ENCODE peak calls at places on chromosomes 7 and 10, in ten cellular contexts. J is CD8-positive, alpha-beta memory T cell; W is epithelial cell of esophagus; G is ascending aorta; K is CD4-positive, CD25-positive, alpha-beta regulatory T cell; X is upper lobe of right lung; Z is psoas muscle; R is fibroblast of lung; L is endodermal cell; E is uterus. N is an unnamed sample.

GRCh38 chr10:115250784-115251183 is 157.6 kb downstream of the ATRNL1 start:
- DNase-seq in L (no peak), E (no peak), R (no peak), J (no peak), W (no peak), K (no peak), G (no peak), X (no peak), Z (no peak), N (no peak)

GRCh38 chr7:148911626-148912025 is 27.5 kb upstream of the EZH2 start:
- DNase-seq in E (no peak), X (no peak), L (no peak), G (no peak), Z (no peak), J (no peak), K (no peak), R (no peak), W (peak), N (no peak)

GRCh38 chr7:66454600-66455225 is 174.0 kb upstream of the KCTD7 start:
- DNase-seq in J (no peak), G (no peak), L (no peak), K (no peak), E (no peak), Z (no peak), X (no peak), R (no peak), W (no peak), N (no peak)

GRCh38 chr7:41816111-41816510 is 113.2 kb upstream of the INHBA start:
- DNase-seq in K (no peak), G (no peak), R (no peak), X (no peak), W (no peak), L (no peak), E (no peak), J (no peak), Z (no peak), N (no peak)

GRCh38 chr10:75208177-75208576 is 2.4 kb upstream of the VDAC2 start:
- DNase-seq in G (no peak), E (no peak), Z (no peak), X (no peak), K (no peak), W (peak), L (peak), J (no peak), R (peak), N (peak)

GRCh38 chr10:128543186-128543585 is 417.0 kb upstream of the MKI67 start:
- DNase-seq in R (no peak), E (no peak), X (no peak), G (no peak), Z (no peak), L (no peak), K (no peak), J (no peak), W (no peak), N (no peak)

GRCh38 chr10:46040004-46040403 is 6.1 kb downstream of the MSMB start:
- DNase-seq in L (no peak), K (no peak), G (no peak), J (no peak), Z (no peak), R (no peak), W (peak), E (no peak), X (no peak), N (no peak)

GRCh38 chr7:155918720-155919399 is 106.6 kb upstream of the SHH start:
- DNase-seq in L (no peak), X (no peak), W (peak), R (peak), E (no peak), Z (no peak), K (no peak), J (no peak), G (no peak), N (peak)

GRCh38 chr10:6279540-6280267 is 77.0 kb downstream of the PFKFB3 start:
- DNase-seq in Z (no peak), L (peak), R (peak), K (no peak), W (peak), G (no peak), X (no peak), J (no peak), E (no peak), N (peak)

GRCh38 chr7:116797611-116798010 is 64.8 kb upstream of the CAPZA2 start:
- DNase-seq in E (no peak), L (no peak), J (no peak), W (peak), K (no peak), G (no peak), X (no peak), R (peak), Z (no peak), N (peak)

GRCh38 chr7:33459340-33459751 is 330.0 kb downstream of the BBS9 start:
- DNase-seq in Z (no peak), J (no peak), R (peak), E (no peak), L (peak), K (no peak), G (no peak), W (peak), X (no peak), N (peak)

GRCh38 chr10:35876248-35876647 is 234.2 kb upstream of the FZD8 start:
- DNase-seq in K (no peak), E (no peak), G (no peak), Z (no peak), X (no peak), R (peak), J (no peak), L (peak), W (no peak), N (peak)

GRCh38 chr10:73432646-73433537 is 469 bp downstream of the MSS51 start:
- DNase-seq in X (no peak), Z (no peak), L (no peak), G (no peak), R (no peak), J (no peak), W (no peak), K (no peak), E (no peak), N (no peak)

GRCh38 chr10:61933857-61934559 is 32.5 kb downstream of the ARID5B start:
- DNase-seq in J (no peak), X (no peak), R (no peak), Z (no peak), W (no peak), E (no peak), G (no peak), L (no peak), K (peak), N (no peak)

GRCh38 chr10:118800920-118801319 is 46.1 kb upstream of the CACUL1 start:
- DNase-seq in Z (no peak), K (peak), E (no peak), L (no peak), G (no peak), R (peak), X (peak), J (no peak), W (peak), N (peak)

GRCh38 chr10:76218045-76218444 is 786.6 kb downstream of the LRMDA start:
- DNase-seq in L (no peak), K (no peak), G (no peak), Z (no peak), R (no peak), E (no peak), X (no peak), W (no peak), J (no peak), N (no peak)

GRCh38 chr7:134710854-134711624 is 64.4 kb downstream of the BPGM start:
- DNase-seq in X (no peak), K (peak), J (peak), R (peak), W (peak), G (no peak), E (no peak), Z (no peak), L (no peak), N (no peak)

GRCh38 chr7:88092676-88092999 is 127.2 kb downstream of the SRI start:
- DNase-seq in E (no peak), X (no peak), L (no peak), Z (no peak), W (no peak), G (no peak), R (no peak), J (no peak), K (no peak), N (no peak)

GRCh38 chr7:3134715-3135114 is 91.0 kb upstream of the CARD11 start:
- DNase-seq in G (no peak), W (no peak), E (no peak), J (no peak), X (no peak), L (peak), R (no peak), K (no peak), Z (no peak), N (peak)

GRCh38 chr10:60798031-60798430 is 19.8 kb downstream of the CDK1 start:
- DNase-seq in R (peak), Z (no peak), K (no peak), J (no peak), X (no peak), L (no peak), G (no peak), W (no peak), E (no peak), N (peak)

GRCh38 chr7:15459018-15459621 is 102.7 kb downstream of the AGMO start:
- DNase-seq in L (no peak), Z (no peak), X (no peak), K (no peak), J (no peak), E (no peak), W (no peak), R (no peak), G (no peak), N (peak)

GRCh38 chr10:48794074-48794473 is 109.4 kb downstream of the WDFY4 start:
- DNase-seq in X (no peak), E (no peak), L (no peak), J (no peak), G (no peak), K (no peak), W (peak), R (no peak), Z (no peak), N (no peak)

GRCh38 chr10:17981201-17981600 is 29.5 kb downstream of the SLC39A12 start:
- DNase-seq in K (no peak), R (no peak), L (no peak), E (no peak), X (no peak), W (no peak), J (no peak), G (no peak), Z (no peak), N (no peak)

GRCh38 chr10:69968830-69969229 is 83.8 kb upstream of the MACROH2A2 start:
- DNase-seq in L (peak), R (peak), G (no peak), X (no peak), J (no peak), Z (no peak), W (peak), K (no peak), E (no peak), N (peak)

GRCh38 chr7:190196-190595 is 2.2 kb upstream of the FAM20C start:
- DNase-seq in K (no peak), W (no peak), R (no peak), G (no peak), X (no peak), J (no peak), E (no peak), Z (no peak), L (no peak), N (no peak)

GRCh38 chr7:19061331-19061730 is 56.1 kb downstream of the TWIST1 start:
- DNase-seq in E (no peak), X (no peak), Z (no peak), K (no peak), L (no peak), W (no peak), G (no peak), J (no peak), R (peak), N (peak)

GRCh38 chr7:110336423-110336822 is 754.5 kb upstream of the LRRN3 start:
- DNase-seq in Z (no peak), J (no peak), R (no peak), E (no peak), K (no peak), X (no peak), L (no peak), G (no peak), W (no peak), N (no peak)

GRCh38 chr7:83677180-83677866 is 28.4 kb upstream of the SEMA3E start:
- DNase-seq in K (no peak), J (no peak), E (no peak), X (no peak), L (no peak), Z (no peak), G (no peak), R (peak), W (peak), N (peak)

GRCh38 chr7:24401628-24402593 is 117.9 kb downstream of the NPY start:
- DNase-seq in L (no peak), R (peak), K (peak), E (no peak), Z (no peak), X (no peak), G (no peak), J (no peak), W (peak), N (peak)

GRCh38 chr10:51699145-51699474 is 285 bp downstream of the CSTF2T start:
- DNase-seq in J (no peak), R (no peak), K (no peak), W (no peak), X (peak), L (no peak), Z (no peak), G (no peak), E (no peak), N (no peak)

GRCh38 chr10:95374597-95375209 is 83.9 kb upstream of the PDLIM1 start:
- DNase-seq in E (peak), G (no peak), K (peak), Z (peak), L (peak), X (peak), J (peak), W (peak), R (peak), N (peak)

GRCh38 chr10:126065751-126066150 is 169.4 kb downstream of the FANK1 start:
- DNase-seq in L (no peak), W (peak), R (no peak), X (no peak), Z (no peak), J (no peak), K (no peak), E (no peak), G (no peak), N (peak)
- H3K4me3 ChIP-seq in L (no peak), W (no peak), R (no peak), X (no peak), Z (no peak), J (no peak), K (no peak), E (no peak), G (no peak), N (no peak)

GRCh38 chr10:102243304-102243703 is 2.0 kb upstream of the PITX3 start:
- DNase-seq in Z (no peak), J (no peak), K (no peak), E (no peak), X (no peak), R (peak), L (no peak), W (peak), G (no peak), N (peak)

GRCh38 chr10:102245101-102245931 is at the start of gene GBF1:
- DNase-seq in R (peak), E (peak), X (peak), K (peak), L (peak), Z (peak), G (peak), W (peak), J (peak), N (peak)

GRCh38 chr10:102245932-102246251 is 560 bp downstream of the GBF1 start:
- DNase-seq in L (no peak), R (no peak), G (no peak), J (no peak), X (no peak), Z (no peak), W (no peak), E (no peak), K (no peak), N (no peak)

GRCh38 chr10:102246261-102246660 is 929 bp downstream of the GBF1 start:
- DNase-seq in L (no peak), W (peak), K (no peak), E (no peak), R (no peak), X (no peak), Z (no peak), G (no peak), J (no peak), N (no peak)

DNA sequence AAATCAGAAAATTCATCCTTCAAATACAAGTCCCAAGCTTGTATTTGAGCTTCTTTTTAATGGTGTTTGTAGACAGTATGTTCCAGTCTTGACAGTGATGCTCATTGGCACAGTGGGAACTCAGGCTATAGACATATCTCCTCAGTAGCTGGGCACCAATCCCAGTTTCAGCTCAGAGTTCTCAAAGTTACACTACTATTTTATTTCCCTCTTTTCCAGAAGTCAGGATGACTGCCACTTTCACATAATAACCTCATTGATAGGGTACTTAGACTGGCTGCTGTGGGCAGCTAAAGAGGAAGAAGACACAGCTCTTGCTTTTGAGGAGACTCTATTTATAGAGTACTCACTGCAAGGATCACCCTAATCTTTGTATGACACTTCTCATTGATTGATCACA is 2.4 kb downstream of the GBF1 start:
- DNase-seq in X (no peak), G (no peak), W (no peak), R (no peak), E (no peak), J (no peak), K (no peak), L (no peak), Z (no peak), N (no peak)
- H3K4me3 ChIP-seq in X (no peak), G (peak), W (no peak), R (peak), E (no peak), J (no peak), K (peak), L (peak), Z (peak), N (no peak)

GRCh38 chr7:107103369-107103768 is 58.9 kb downstream of the PRKAR2B start:
- DNase-seq in L (no peak), K (no peak), E (no peak), X (no peak), W (peak), R (no peak), Z (no peak), G (no peak), J (peak), N (no peak)

GRCh38 chr7:107105591-107106245 is 61.2 kb downstream of the PRKAR2B start:
- DNase-seq in Z (no peak), W (no peak), G (no peak), L (no peak), X (no peak), E (no peak), J (no peak), K (no peak), R (no peak), N (no peak)

GRCh38 chr7:107100824-107101223 is 56.3 kb downstream of the PRKAR2B start:
- DNase-seq in Z (no peak), L (no peak), G (no peak), E (no peak), W (no peak), K (no peak), X (no peak), J (no peak), R (no peak), N (no peak)
- H3K4me3 ChIP-seq in Z (no peak), L (no peak), G (no peak), E (no peak), W (no peak), K (no peak), X (no peak), J (no peak), R (no peak), N (no peak)

DNA sequence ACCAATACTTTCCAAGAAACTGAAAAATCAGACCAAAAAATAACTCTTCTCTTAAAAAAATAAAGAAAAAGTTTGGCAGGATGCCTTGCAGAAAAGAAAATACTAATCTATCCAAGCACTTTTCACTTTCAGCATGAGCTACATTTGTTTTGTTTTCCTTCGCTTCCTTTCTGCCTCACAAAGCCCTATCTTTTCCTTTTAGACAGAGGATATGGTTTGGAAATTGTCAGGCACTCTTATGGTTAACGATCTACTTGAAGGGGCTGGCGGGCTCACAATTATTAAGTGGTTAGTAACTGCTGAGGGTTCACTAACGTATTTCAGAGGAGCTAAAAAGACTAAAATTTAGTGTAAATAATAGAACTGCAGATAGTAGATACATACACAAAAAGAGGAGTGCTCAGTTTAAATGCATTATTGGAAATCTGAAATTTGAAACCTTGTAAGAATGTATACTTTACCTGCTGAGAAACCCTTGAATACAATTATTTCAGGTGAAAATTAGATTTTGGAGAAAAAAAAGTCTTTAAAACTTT is 909 bp upstream of the CDK6 start:
- DNase-seq in J (no peak), E (no peak), Z (no peak), L (no peak), K (no peak), W (peak), R (peak), X (no peak), G (no peak), N (no peak)
- H3K4me3 ChIP-seq in J (peak), E (peak), Z (peak), L (peak), K (peak), W (peak), R (peak), X (peak), G (peak), N (peak)

GRCh38 chr10:79400567-79401004 is 44.8 kb downstream of the ZCCHC24 start:
- DNase-seq in G (no peak), X (peak), E (no peak), W (peak), K (peak), R (no peak), L (peak), J (peak), Z (peak), N (peak)

GRCh38 chr10:79402951-79403350 is 42.5 kb downstream of the ZCCHC24 start:
- DNase-seq in E (peak), W (no peak), X (no peak), L (peak), R (no peak), K (no peak), J (no peak), G (no peak), Z (no peak), N (no peak)

GRCh38 chr10:79399242-79399831 is 46.1 kb downstream of the ZCCHC24 start:
- DNase-seq in E (peak), J (no peak), L (peak), K (no peak), X (peak), G (peak), Z (peak), R (peak), W (peak), N (peak)

GRCh38 chr10:79402625-79402946 is 42.8 kb downstream of the ZCCHC24 start:
- DNase-seq in K (no peak), E (peak), W (no peak), J (no peak), R (no peak), X (no peak), L (no peak), G (no peak), Z (no peak), N (no peak)

GRCh38 chr10:79401015-79401921 is 44.2 kb downstream of the ZCCHC24 start:
- DNase-seq in W (no peak), L (no peak), K (no peak), Z (peak), J (no peak), R (peak), E (peak), G (no peak), X (no peak), N (peak)
- H3K4me3 ChIP-seq in W (no peak), L (no peak), K (no peak), Z (peak), J (no peak), R (no peak), E (no peak), G (no peak), X (no peak), N (no peak)

GRCh38 chr10:80133221-80133620 is 691 bp downstream of the PLAC9 start:
- DNase-seq in E (peak), J (no peak), R (peak), X (no peak), K (no peak), L (peak), Z (peak), W (no peak), G (no peak), N (peak)
- H3K4me3 ChIP-seq in E (peak), J (no peak), R (peak), X (peak), K (no peak), L (peak), Z (peak), W (no peak), G (peak), N (peak)